ENCODE peak calls at places on chromosomes 13 and 19, in eight cellular contexts. G, S, A, W, Z, L, B and M are unnamed samples. For H3K4me1, the result is how much of the 10 kb centered on the place peaks cover.

GRCh38 chr19:19405919-19406877 is 723 bp downstream of the GATAD2A start:
- DNase-seq in G (no peak), S (peak), A (no peak), W (peak), Z (peak), L (peak), B (peak), M (peak)

GRCh38 chr13:108326318-108326717 is 56.8 kb downstream of the TNFSF13B start:
- DNase-seq in G (no peak), S (no peak), A (no peak), W (no peak), Z (peak), L (no peak), B (no peak), M (no peak)

GRCh38 chr19:33281296-33281926 is 20.9 kb downstream of the CEBPA start:
- DNase-seq in G (no peak), S (no peak), A (no peak), W (no peak), Z (no peak), L (no peak), B (no peak), M (no peak)

GRCh38 chr13:112042496-112042895 is 24.5 kb upstream of the SOX1 start:
- DNase-seq in G (no peak), S (no peak), A (no peak), W (no peak), Z (no peak), L (no peak), B (no peak), M (no peak)

GRCh38 chr13:51697855-51698254 is 106.1 kb downstream of the DHRS12 start:
- DNase-seq in G (no peak), S (no peak), A (no peak), W (no peak), Z (no peak), L (no peak), B (no peak), M (no peak)

GRCh38 chr13:113203507-113204377 is 4.7 kb downstream of the PCID2 start:
- DNase-seq in G (no peak), S (no peak), A (no peak), W (no peak), Z (no peak), L (no peak), B (peak), M (peak)

GRCh38 chr13:109744512-109745051 is 41.8 kb downstream of the IRS2 start:
- DNase-seq in G (no peak), S (peak), A (peak), W (peak), Z (no peak), L (no peak), B (no peak), M (peak)

GRCh38 chr13:53010374-53011105 is 18.1 kb upstream of the OLFM4 start:
- DNase-seq in G (no peak), S (peak), A (no peak), W (peak), Z (no peak), L (peak), B (no peak), M (no peak)

GRCh38 chr19:45097776-45098520 is 5.0 kb downstream of the PPP1R37 start:
- DNase-seq in G (no peak), S (peak), A (peak), W (no peak), Z (no peak), L (peak), B (no peak), M (peak)

GRCh38 chr13:109465151-109465550 is 321.2 kb downstream of the IRS2 start:
- DNase-seq in G (no peak), S (no peak), A (no peak), W (no peak), Z (no peak), L (peak), B (no peak), M (no peak)

GRCh38 chr19:13884726-13885591 is 8.0 kb downstream of the NANOS3 start:
- DNase-seq in G (no peak), S (peak), A (no peak), W (peak), Z (no peak), L (no peak), B (no peak), M (no peak)

GRCh38 chr13:87128006-87128405 is 543.2 kb upstream of the SLITRK5 start:
- DNase-seq in G (no peak), S (no peak), A (no peak), W (no peak), Z (no peak), L (no peak), B (no peak), M (no peak)

GRCh38 chr19:45568732-45569131 is 15.9 kb downstream of the OPA3 start:
- DNase-seq in G (no peak), S (no peak), A (no peak), W (no peak), Z (no peak), L (peak), B (no peak), M (no peak)

GRCh38 chr19:1456121-1456900 is 6.4 kb downstream of the APC2 start:
- DNase-seq in G (no peak), S (no peak), A (no peak), W (no peak), Z (no peak), L (no peak), B (peak), M (no peak)

GRCh38 chr13:75847588-75847987 is 211.5 kb downstream of the LMO7 start:
- DNase-seq in G (no peak), S (no peak), A (no peak), W (no peak), Z (no peak), L (no peak), B (no peak), M (no peak)

GRCh38 chr19:33177417-33177976 is 16.6 kb upstream of the LRP3 start:
- DNase-seq in G (peak), S (no peak), A (peak), W (no peak), Z (no peak), L (no peak), B (no peak), M (no peak)

GRCh38 chr13:60591348-60591747 is 194.3 kb downstream of the TDRD3 start:
- DNase-seq in G (no peak), S (no peak), A (no peak), W (no peak), Z (no peak), L (peak), B (no peak), M (no peak)

GRCh38 chr19:4676955-4677731 is 7.0 kb upstream of the MYDGF start:
- DNase-seq in G (no peak), S (peak), A (no peak), W (peak), Z (peak), L (no peak), B (no peak), M (no peak)

GRCh38 chr13:40565282-40566148 is 100.9 kb downstream of the FOXO1 start:
- DNase-seq in G (no peak), S (no peak), A (no peak), W (no peak), Z (no peak), L (no peak), B (no peak), M (no peak)

GRCh38 chr19:39502640-39503417 is 4.1 kb downstream of the DLL3 start:
- DNase-seq in G (no peak), S (peak), A (no peak), W (peak), Z (peak), L (peak), B (peak), M (peak)

GRCh38 chr19:55526216-55527196 is 10.4 kb downstream of the SBK2 start:
- DNase-seq in G (no peak), S (peak), A (peak), W (peak), Z (no peak), L (no peak), B (peak), M (peak)

GRCh38 chr13:41456768-41457588 is at the start of gene RGCC:
- DNase-seq in G (peak), S (peak), A (peak), W (peak), Z (peak), L (peak), B (peak), M (peak)

GRCh38 chr19:15875075-15875474 is 22.8 kb downstream of the CYP4F2 start:
- DNase-seq in G (no peak), S (no peak), A (no peak), W (no peak), Z (no peak), L (no peak), B (no peak), M (no peak)

GRCh38 chr19:29084266-29084665 is 128.7 kb downstream of the UQCRFS1 start:
- DNase-seq in G (no peak), S (no peak), A (no peak), W (no peak), Z (peak), L (no peak), B (no peak), M (no peak)

GRCh38 chr13:52707375-52707774 is 32.2 kb downstream of the CNMD start:
- DNase-seq in G (no peak), S (no peak), A (no peak), W (no peak), Z (no peak), L (no peak), B (no peak), M (no peak)

GRCh38 chr13:39892731-39893293 is 237.3 kb downstream of the COG6 start:
- DNase-seq in G (no peak), S (peak), A (no peak), W (no peak), Z (no peak), L (no peak), B (peak), M (peak)

GRCh38 chr13:94481966-94482365 is 2.5 kb upstream of the DCT start:
- DNase-seq in G (no peak), S (no peak), A (peak), W (no peak), Z (no peak), L (peak), B (no peak), M (peak)

GRCh38 chr13:57633950-57634828 is 2.6 kb downstream of the PCDH17 start:
- DNase-seq in G (no peak), S (peak), A (no peak), W (no peak), Z (no peak), L (no peak), B (peak), M (no peak)

GRCh38 chr13:19959141-19959830 is 759 bp downstream of the ZMYM2 start:
- DNase-seq in G (peak), S (peak), A (no peak), W (peak), Z (peak), L (peak), B (peak), M (peak)

GRCh38 chr19:39390460-39390758 is 497 bp downstream of the PAF1 start:
- DNase-seq in G (no peak), S (peak), A (no peak), W (peak), Z (no peak), L (peak), B (no peak), M (no peak)

GRCh38 chr13:47175172-47175806 is 278.4 kb upstream of the HTR2A start:
- DNase-seq in G (no peak), S (no peak), A (no peak), W (no peak), Z (no peak), L (peak), B (no peak), M (no peak)

GRCh38 chr19:30523791-30524190 is 151.6 kb downstream of the ZNF536 start:
- DNase-seq in G (no peak), S (no peak), A (no peak), W (no peak), Z (no peak), L (no peak), B (no peak), M (no peak)

GRCh38 chr13:67238277-67238859 is 8.2 kb upstream of the PCDH9 start:
- DNase-seq in G (no peak), S (no peak), A (no peak), W (no peak), Z (peak), L (peak), B (no peak), M (no peak)

DNA sequence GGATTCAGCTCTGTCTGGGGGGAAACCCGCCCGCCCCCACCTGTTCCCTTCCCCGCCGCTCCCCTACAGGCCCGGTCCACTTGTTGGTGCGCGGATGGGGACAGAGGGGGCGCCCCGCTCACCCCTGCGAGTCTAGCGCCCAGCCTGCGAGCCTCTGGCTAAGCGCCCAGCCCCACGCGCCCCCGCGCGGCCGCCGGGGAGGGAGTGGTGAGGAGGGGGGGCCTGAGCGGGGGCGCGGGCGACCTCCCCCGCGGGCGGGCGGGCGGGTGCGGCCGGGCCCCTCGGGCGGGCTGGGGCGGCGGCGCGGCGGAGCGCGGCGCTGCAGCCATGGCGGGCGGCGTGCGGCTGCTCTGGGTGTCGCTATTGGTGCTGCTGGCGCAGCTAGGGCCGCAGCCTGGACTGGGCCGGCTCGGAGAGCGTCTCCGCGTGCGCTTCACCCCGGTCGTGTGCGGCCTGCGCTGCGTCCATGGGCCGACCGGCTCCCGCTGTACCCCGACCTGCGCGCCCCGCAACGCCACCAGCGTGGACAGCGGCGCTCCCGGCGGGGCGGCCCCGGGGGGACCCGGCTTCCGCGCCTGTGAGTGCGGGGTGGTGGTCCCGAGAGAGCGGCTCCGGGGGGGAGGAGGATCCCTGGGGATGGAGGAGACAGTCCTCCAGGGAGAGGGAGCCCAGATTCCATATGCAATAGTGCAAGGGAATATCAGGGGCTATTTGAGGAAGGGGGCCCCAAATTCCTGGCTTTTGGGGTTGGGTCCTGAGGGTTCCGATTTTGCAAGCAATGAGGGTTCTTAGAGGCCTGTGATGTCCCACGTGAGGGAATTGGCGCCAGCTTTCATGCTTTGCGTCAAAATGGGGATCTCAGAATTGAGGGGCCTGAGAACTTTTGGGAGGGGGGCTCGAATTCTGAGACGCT is at the start of gene LTBP4:
- DNase-seq in G (no peak), S (peak), A (no peak), W (peak), Z (no peak), L (no peak), B (peak), M (peak)
- H3K27ac ChIP-seq in G (peak), S (no peak), A (peak), W (peak), Z (no peak), L (no peak), B (peak), M (peak)

GRCh38 chr19:54392078-54392477 is 23.2 kb upstream of the TTYH1 start:
- DNase-seq in G (no peak), S (no peak), A (no peak), W (no peak), Z (no peak), L (no peak), B (no peak), M (no peak)
- H3K4me1 ChIP-seq in G (under half), S (under half), A (under half), W (under half), Z (under half), L (under half), B (under half), M (under half)

GRCh38 chr19:49799798-49800376 is 13.2 kb downstream of the FUZ start:
- DNase-seq in G (no peak), S (no peak), A (no peak), W (no peak), Z (peak), L (no peak), B (no peak), M (no peak)
- H3K27ac ChIP-seq in G (no peak), S (no peak), A (no peak), W (no peak), Z (no peak), L (no peak), B (no peak), M (no peak)

GRCh38 chr13:33761744-33762143 is 56.2 kb upstream of the RFC3 start:
- DNase-seq in G (no peak), S (peak), A (no peak), W (no peak), Z (peak), L (peak), B (no peak), M (no peak)
- H3K4me1 ChIP-seq in G (under half), S (under half), A (under half), W (under half), Z (under half), L (under half), B (under half), M (under half)

GRCh38 chr19:5686326-5686646 is 3.8 kb upstream of the RPL36 start:
- DNase-seq in G (no peak), S (no peak), A (no peak), W (no peak), Z (no peak), L (no peak), B (no peak), M (no peak)
- H3K27ac ChIP-seq in G (peak), S (peak), A (peak), W (peak), Z (peak), L (no peak), B (peak), M (peak)

GRCh38 chr13:23754506-23754905 is 134.7 kb downstream of the MIPEP start:
- DNase-seq in G (no peak), S (no peak), A (no peak), W (no peak), Z (no peak), L (no peak), B (no peak), M (no peak)

GRCh38 chr13:23753523-23753922 is 135.7 kb downstream of the MIPEP start:
- DNase-seq in G (no peak), S (no peak), A (no peak), W (no peak), Z (no peak), L (peak), B (no peak), M (no peak)

GRCh38 chr13:23751195-23751594 is 138.0 kb downstream of the MIPEP start:
- DNase-seq in G (no peak), S (no peak), A (no peak), W (no peak), Z (no peak), L (peak), B (no peak), M (no peak)

GRCh38 chr13:23752111-23753001 is 136.8 kb downstream of the MIPEP start:
- DNase-seq in G (no peak), S (no peak), A (no peak), W (no peak), Z (peak), L (no peak), B (no peak), M (no peak)

DNA sequence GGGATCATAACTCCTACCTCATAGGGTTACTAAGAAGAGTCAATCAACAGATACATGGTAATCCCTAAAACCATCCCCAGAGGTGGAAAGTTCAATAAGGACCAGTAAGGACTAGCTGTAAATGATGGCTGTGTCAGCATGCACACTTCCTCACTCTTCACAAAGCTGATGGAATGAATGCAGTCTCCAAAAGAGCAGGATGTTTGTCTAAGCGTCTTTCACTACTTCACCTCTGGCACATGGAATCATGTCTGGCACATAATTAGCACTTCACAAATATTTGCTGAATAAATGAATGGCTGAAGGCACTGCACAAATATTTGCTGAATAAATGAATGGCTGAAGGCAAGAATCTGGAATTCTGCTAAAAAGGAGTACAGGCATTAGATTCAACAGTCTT is 134.2 kb downstream of the MIPEP start:
- DNase-seq in G (no peak), S (no peak), A (no peak), W (no peak), Z (no peak), L (no peak), B (no peak), M (no peak)
- H3K4me1 ChIP-seq in G (under half), S (under half), A (under half), W (under half), Z (under half), L (under half), B (under half), M (under half)